ENCODE peak calls at places on chromosomes 4 and X, in four cellular contexts. N, F, R and P are unnamed samples.

GRCh38 chrX:40922307-40922706 is 162.9 kb upstream of the USP9X start:
- DNase-seq in N (no peak), F (no peak), R (peak; percentile 53), P (peak; percentile 58)

GRCh38 chr4:175509320-175509719 is 302.7 kb downstream of the GPM6A start:
- DNase-seq in N (no peak), F (no peak), R (no peak), P (no peak)

GRCh38 chr4:133154725-133155124 is 5.6 kb downstream of the PCDH10 start:
- DNase-seq in N (no peak), F (no peak), R (peak; percentile 10), P (peak; percentile 29)

GRCh38 chr4:27789768-27790167 is 929.1 kb downstream of the STIM2 start:
- DNase-seq in N (no peak), F (no peak), R (peak; percentile 62), P (peak; percentile 29)

GRCh38 chr4:122458625-122459024 is 2.1 kb upstream of the IL2 start:
- DNase-seq in N (no peak), F (no peak), R (peak; percentile 63), P (no peak)

GRCh38 chr4:137740192-137740591 is 207.9 kb upstream of the PCDH18 start:
- DNase-seq in N (no peak), F (no peak), R (no peak), P (no peak)

GRCh38 chr4:15702941-15703403 is at the start of gene BST1:
- DNase-seq in N (no peak), F (no peak), R (peak; percentile 27), P (peak; percentile 37)

GRCh38 chr4:53748328-53748772 is 157.1 kb upstream of the LNX1 start:
- DNase-seq in N (no peak), F (no peak), R (no peak), P (no peak)

GRCh38 chrX:55007633-55008032 is 7.5 kb downstream of the APEX2 start:
- DNase-seq in N (no peak), F (no peak), R (peak; percentile 74), P (peak; percentile 69)

GRCh38 chr4:101232074-101232776 is 115.1 kb downstream of the PPP3CA start:
- DNase-seq in N (no peak), F (peak; percentile 6), R (peak; percentile 87), P (peak; percentile 87)

GRCh38 chr4:125703443-125703842 is 388.7 kb downstream of the FAT4 start:
- DNase-seq in N (no peak), F (no peak), R (peak; percentile 51), P (peak; percentile 40)